ENCODE peak calls at places on chromosomes 13 and 19, in nine cellular contexts. N is left lung, J is heart left ventricle, H is AG09309, Q is Peyer's patch, T is natural killer cell, C is tibial nerve, Y is mucosa of descending colon, A is upper lobe of right lung. S is an unnamed sample.

GRCh38 chr13:40130871-40131636 is 475.6 kb downstream of the COG6 start:
- DNase-seq in J (no peak), C (no peak), Q (no peak), T (no peak), Y (no peak), N (no peak), A (no peak), H (no peak), S (no peak)

GRCh38 chr13:75101997-75102720 is 379.8 kb downstream of the TBC1D4 start:
- DNase-seq in T (no peak), H (no peak), C (no peak), Y (no peak), J (no peak), A (no peak), Q (no peak), N (no peak), S (no peak)

GRCh38 chr19:56946164-56946563 is 105.6 kb upstream of the PEG3 start:
- DNase-seq in A (no peak), H (no peak), Y (no peak), Q (no peak), N (no peak), J (no peak), T (no peak), C (no peak), S (no peak)

GRCh38 chr13:55497486-55497885 is 1643.2 kb upstream of the PRR20A start:
- DNase-seq in J (no peak), Q (no peak), T (no peak), C (no peak), A (no peak), N (no peak), Y (no peak), H (no peak), S (no peak)

GRCh38 chr13:112994084-112994780 is 25.2 kb downstream of the MCF2L start:
- DNase-seq in A (no peak), N (no peak), T (no peak), H (no peak), Y (peak), J (no peak), Q (no peak), C (no peak), S (no peak)

GRCh38 chr13:76632388-76633044 is 253.7 kb downstream of the KCTD12 start:
- DNase-seq in Q (no peak), C (no peak), A (no peak), N (no peak), Y (no peak), H (no peak), J (no peak), T (no peak), S (no peak)

GRCh38 chr19:6888967-6889366 is 1.6 kb downstream of the ADGRE1 start:
- DNase-seq in C (no peak), A (no peak), J (no peak), T (no peak), H (no peak), Y (no peak), Q (no peak), N (no peak), S (no peak)

GRCh38 chr19:6116749-6117430 is 6.6 kb upstream of the RFX2 start:
- DNase-seq in N (no peak), Q (no peak), Y (no peak), T (no peak), C (no peak), J (no peak), H (no peak), A (no peak), S (no peak)

GRCh38 chr13:60627071-60627686 is 230.2 kb downstream of the TDRD3 start:
- DNase-seq in Y (no peak), C (no peak), H (no peak), N (no peak), T (no peak), A (no peak), Q (no peak), J (no peak), S (no peak)

GRCh38 chr13:62320129-62320724 is 904.6 kb upstream of the PCDH20 start:
- DNase-seq in H (no peak), N (no peak), Q (no peak), Y (no peak), C (no peak), J (no peak), T (no peak), A (no peak), S (no peak)

GRCh38 chr13:48631441-48631840 is 22.3 kb upstream of the CYSLTR2 start:
- DNase-seq in A (no peak), N (no peak), Q (no peak), Y (no peak), H (no peak), J (no peak), T (no peak), C (no peak), S (no peak)

GRCh38 chr19:39284032-39284431 is 12.2 kb upstream of the IFNL1 start:
- DNase-seq in J (no peak), A (no peak), Y (no peak), N (no peak), H (no peak), Q (no peak), T (no peak), C (no peak), S (no peak)

GRCh38 chr19:40335855-40336700 is 12.1 kb downstream of the C19orf47 start:
- DNase-seq in Y (peak), Q (no peak), A (no peak), C (no peak), N (no peak), T (no peak), J (no peak), H (no peak), S (no peak)

GRCh38 chr19:35449347-35450043 is 1.4 kb downstream of the FFAR2 start:
- DNase-seq in Y (no peak), T (no peak), J (no peak), N (no peak), A (no peak), H (no peak), Q (no peak), C (no peak), S (no peak)

GRCh38 chr19:39506944-39507714 is 7.8 kb upstream of the SELENOV start:
- DNase-seq in Y (peak), N (no peak), A (no peak), Q (no peak), C (no peak), T (no peak), H (no peak), J (no peak), S (peak)

GRCh38 chr19:3746371-3747056 is 15.0 kb downstream of the APBA3 start:
- DNase-seq in Q (no peak), T (no peak), J (no peak), A (no peak), C (no peak), N (no peak), Y (no peak), H (no peak), S (no peak)

GRCh38 chr13:110044521-110045200 is 258.3 kb upstream of the IRS2 start:
- DNase-seq in N (no peak), Q (no peak), C (no peak), H (peak), Y (no peak), J (no peak), T (no peak), A (no peak), S (no peak)

DNA sequence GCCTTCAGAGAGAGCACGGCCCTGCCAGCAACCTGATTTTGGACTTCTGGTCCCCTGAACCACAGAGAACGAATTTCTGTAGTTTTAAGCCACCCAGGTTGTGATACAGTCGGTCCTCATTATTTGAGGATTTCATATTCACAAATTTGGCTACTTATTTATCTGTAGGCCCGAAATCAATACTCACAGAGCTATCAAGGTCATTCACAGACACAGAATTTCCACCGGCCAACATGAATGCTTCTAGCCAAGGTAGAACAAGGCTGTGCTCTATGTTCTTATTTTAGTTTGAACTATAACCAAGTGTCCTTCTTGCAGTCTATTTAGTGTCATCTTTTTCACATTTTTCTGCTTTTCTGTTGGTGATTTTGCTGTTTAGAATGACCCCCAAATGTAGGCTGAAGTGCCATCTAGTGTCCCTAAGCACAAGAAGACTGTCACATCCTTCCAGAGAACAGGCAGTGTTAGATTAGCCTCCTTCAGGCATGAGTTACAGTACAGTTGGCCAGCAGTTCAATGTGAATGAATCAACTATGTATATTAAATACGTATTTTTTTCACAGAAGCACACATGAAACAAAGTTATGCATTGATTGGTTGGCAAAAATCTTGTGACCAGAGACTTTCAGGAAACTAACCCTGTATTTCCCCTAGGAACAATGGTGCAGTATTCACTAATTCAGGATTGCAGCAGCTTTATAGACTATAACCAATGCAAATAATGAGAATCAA is 63.5 kb downstream of the C13orf42 start:
- DNase-seq in T (no peak), H (no peak), A (no peak), J (no peak), Y (no peak), N (no peak), Q (no peak), C (no peak), S (no peak)
- TF ChIP-seq CTCF in T (no peak), H (no peak), A (no peak), J (no peak), Y (no peak), N (no peak), Q (no peak), C (no peak), S (no peak)

DNA sequence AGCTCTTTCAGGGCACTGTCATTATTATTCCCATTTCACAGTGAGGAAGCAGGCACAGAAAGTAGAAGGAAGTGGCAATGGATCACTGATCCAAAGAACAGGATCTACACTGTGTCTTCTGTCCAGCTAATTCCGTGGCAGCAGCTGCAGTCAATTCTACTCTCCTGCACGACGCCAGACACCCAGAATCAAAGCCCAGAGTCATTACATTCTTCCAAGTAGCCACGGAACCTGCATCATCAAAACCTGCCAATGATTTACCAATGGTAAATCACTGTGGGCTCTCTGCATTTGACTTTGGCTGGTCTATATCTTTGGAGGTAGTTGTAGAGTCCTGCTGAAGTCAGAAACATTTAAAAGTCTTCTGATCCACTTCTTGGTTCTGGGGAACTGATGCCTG is 767.7 kb downstream of the LIG4 start:
- DNase-seq in A (no peak), J (no peak), Y (no peak), Q (no peak), N (no peak), T (no peak), H (no peak), C (no peak), S (no peak)
- TF ChIP-seq CTCF in A (no peak), J (no peak), Y (no peak), Q (no peak), N (no peak), T (no peak), H (no peak), C (no peak), S (no peak)

GRCh38 chr19:16441661-16442071 is 30.1 kb downstream of the EPS15L1 start:
- DNase-seq in Q (no peak), A (no peak), J (no peak), H (no peak), N (no peak), Y (peak), C (no peak), T (no peak), S (peak)
- TF ChIP-seq CTCF in Q (no peak), A (peak), J (peak), H (peak), N (peak), Y (no peak), C (no peak), T (peak), S (peak)

DNA sequence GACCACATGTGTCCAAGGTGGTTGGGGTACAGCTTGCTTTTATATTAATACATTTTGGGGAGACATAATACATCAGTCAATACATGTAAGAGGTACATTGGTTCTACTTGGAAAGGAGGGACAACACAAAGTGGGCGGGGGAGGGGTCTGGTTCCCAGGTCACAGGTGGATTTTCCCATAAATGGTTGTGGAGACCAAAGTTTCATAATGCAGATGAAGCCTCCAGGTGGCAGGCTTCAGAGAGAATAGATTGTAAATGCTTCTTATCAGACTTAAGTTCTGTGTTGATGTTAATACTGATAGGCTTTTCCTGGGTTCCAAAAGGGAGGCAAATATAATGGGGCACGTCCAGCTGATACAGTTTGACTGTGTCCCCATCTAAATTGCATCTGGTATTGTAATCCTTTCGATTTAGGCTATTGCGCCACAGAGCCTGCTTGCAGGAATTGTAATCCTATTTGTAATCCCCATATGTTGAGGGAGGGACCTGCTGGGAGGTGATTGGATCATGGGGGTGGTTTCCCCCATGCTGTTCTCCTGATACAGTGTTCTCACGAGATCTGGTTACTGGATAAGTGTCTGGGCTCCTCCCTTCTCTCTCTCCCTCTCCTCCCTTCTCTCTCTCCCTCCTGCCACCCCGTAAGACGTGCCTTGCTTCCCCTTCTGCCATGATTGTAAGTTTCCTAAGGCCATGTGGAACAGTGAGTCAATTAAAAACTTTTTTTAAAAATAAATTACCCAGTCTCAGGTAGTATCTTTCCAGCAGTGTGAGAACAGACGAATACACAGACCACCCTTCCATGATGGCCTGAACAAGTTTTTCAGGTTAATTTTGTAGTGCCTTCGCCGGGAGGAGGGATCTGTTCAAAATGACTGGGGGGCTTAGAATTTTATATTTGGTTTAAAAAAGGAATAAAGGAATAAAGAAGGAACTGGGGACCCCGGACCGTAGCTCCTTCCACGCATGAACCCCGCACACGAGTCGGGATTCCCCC is 44.9 kb downstream of the ZNF823 start:
- DNase-seq in J (no peak), C (no peak), A (no peak), T (no peak), N (no peak), Y (no peak), H (peak), Q (no peak), S (no peak)
- TF ChIP-seq CTCF in J (no peak), C (no peak), A (no peak), T (no peak), N (no peak), Y (no peak), H (peak), Q (no peak), S (no peak)

DNA sequence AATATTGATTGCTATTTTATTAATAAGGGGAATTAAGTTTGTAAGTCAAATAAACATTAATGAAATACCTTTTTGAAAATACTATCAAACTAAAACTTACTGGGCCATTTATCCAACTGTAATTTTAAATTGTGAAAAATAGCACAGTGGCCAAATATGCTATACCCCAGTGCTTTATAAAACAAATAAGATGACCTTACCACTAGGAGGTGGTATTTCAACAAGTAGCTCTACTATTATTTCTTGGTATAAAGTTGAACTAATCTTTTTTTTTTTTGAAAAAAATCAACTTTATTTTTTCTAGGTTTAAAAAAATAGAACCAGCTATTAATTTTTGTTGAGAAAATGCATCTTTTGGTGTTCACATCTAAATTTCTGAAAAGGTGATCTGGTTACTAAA is 14.7 kb downstream of the LACC1 start:
- DNase-seq in C (no peak), T (no peak), A (no peak), J (no peak), N (no peak), Y (no peak), H (no peak), Q (no peak), S (no peak)
- TF ChIP-seq CTCF in C (no peak), T (no peak), A (peak), J (no peak), N (no peak), Y (no peak), H (no peak), Q (no peak), S (no peak)

GRCh38 chr13:105213512-105213911 is 1322.0 kb downstream of the EFNB2 start:
- DNase-seq in Y (no peak), A (no peak), T (no peak), Q (no peak), H (no peak), C (no peak), J (no peak), N (no peak), S (no peak)

GRCh38 chr13:105202384-105202783 is 1333.1 kb downstream of the EFNB2 start:
- DNase-seq in A (no peak), N (no peak), C (no peak), Y (no peak), Q (no peak), J (no peak), H (no peak), T (no peak), S (no peak)

GRCh38 chr13:105207586-105208293 is 1327.7 kb downstream of the EFNB2 start:
- DNase-seq in J (no peak), H (no peak), T (no peak), Q (no peak), A (no peak), C (no peak), Y (no peak), N (no peak), S (no peak)
- TF ChIP-seq CTCF in J (no peak), H (no peak), T (no peak), Q (no peak), A (no peak), C (no peak), Y (no peak), N (no peak), S (no peak)

DNA sequence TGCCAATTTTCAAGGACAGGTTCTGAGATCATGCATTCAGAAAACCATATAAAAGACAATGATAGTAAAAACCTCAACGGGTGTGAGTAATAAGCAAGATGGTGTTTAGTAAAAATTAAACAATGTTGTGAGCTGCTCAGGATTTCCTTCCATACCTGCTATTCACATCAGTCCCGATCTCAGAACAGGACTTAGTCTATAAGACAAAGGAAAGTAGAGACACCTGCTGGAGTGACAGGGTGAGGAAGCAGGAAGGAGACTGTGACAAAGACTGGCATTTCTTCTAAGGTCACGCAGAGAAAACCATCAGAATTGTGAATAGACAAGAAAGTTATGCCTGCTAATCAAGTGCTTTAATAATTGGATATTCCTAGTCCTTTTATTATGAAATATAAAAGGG is 648.0 kb downstream of the DACH1 start:
- DNase-seq in T (no peak), C (no peak), A (no peak), H (no peak), Q (no peak), Y (no peak), N (no peak), J (no peak), S (no peak)
- TF ChIP-seq CTCF in T (no peak), C (no peak), A (peak), H (no peak), Q (no peak), Y (no peak), N (no peak), J (no peak), S (peak)

DNA sequence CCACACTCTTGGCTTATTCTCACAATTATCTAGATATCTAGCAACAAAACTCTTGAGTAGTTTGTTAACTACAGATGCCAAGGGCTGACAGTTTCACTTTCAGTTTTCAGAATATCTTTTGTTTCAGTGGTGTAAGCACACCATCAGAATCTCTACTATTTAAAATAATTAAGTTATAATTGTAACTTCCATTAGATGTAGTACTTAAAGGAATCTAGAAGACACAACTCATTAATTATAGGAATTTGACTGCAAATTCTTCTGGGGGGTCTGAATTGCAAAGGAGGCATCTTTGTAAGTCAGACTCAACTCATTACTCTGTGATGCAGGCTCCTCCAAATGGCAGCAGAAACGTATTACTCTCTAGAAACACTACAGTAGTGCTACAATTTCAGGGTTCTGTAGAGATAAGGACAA is 44.9 kb upstream of the USPL1 start:
- DNase-seq in A (no peak), N (no peak), Q (no peak), C (no peak), T (no peak), Y (no peak), H (no peak), J (no peak), S (no peak)
- TF ChIP-seq CTCF in A (peak), N (peak), Q (peak), C (peak), T (no peak), Y (no peak), H (peak), J (peak), S (no peak)

GRCh38 chr19:54262470-54262869 is 5.4 kb upstream of the LILRB5 start:
- DNase-seq in N (no peak), A (no peak), J (no peak), Q (no peak), T (no peak), Y (no peak), H (no peak), C (no peak), S (no peak)

GRCh38 chr19:54271106-54271505 is 9.8 kb downstream of the LILRB2 start:
- DNase-seq in C (no peak), H (no peak), Q (no peak), T (no peak), Y (no peak), J (peak), N (peak), A (peak), S (no peak)

GRCh38 chr19:54262066-54262465 is 5.0 kb upstream of the LILRB5 start:
- DNase-seq in N (no peak), H (no peak), C (no peak), A (peak), Q (no peak), J (no peak), T (no peak), Y (no peak), S (no peak)

GRCh38 chr19:54266133-54266532 is 9.1 kb upstream of the LILRB5 start:
- DNase-seq in J (peak), A (peak), Y (peak), T (peak), H (peak), Q (peak), C (peak), N (peak), S (no peak)
- TF ChIP-seq CTCF in J (peak), A (peak), Y (peak), T (peak), H (peak), Q (peak), C (peak), N (peak), S (peak)

GRCh38 chr13:46052314-46053161 is at the start of gene ZC3H13:
- DNase-seq in H (peak), N (peak), J (peak), T (peak), C (peak), Y (peak), A (peak), Q (peak), S (peak)
- TF ChIP-seq CTCF in H (peak), N (no peak), J (peak), T (peak), C (peak), Y (no peak), A (peak), Q (peak), S (peak)